ENCODE peak calls at places on chromosomes 13 and 19, in four cellular contexts. One of them, this sample, is unnamed.

GRCh38 chr13:89755729-89756492 is 1591.6 kb upstream of the MIR17HG start:
- DNase-seq in adrenal gland: no peak
- DNase-seq in suprapubic skin: no peak
- DNase-seq in CD8-positive, alpha-beta memory T cell: no peak
- DNase-seq in this sample: no peak

GRCh38 chr19:2900296-2901252 is at the start of gene ZNF57:
- DNase-seq in adrenal gland: peak; percentile 100
- DNase-seq in suprapubic skin: peak; percentile 100
- DNase-seq in CD8-positive, alpha-beta memory T cell: peak; percentile 96
- DNase-seq in this sample: peak; percentile 100

GRCh38 chr13:48232420-48233096 is 448 bp upstream of the ITM2B start:
- DNase-seq in adrenal gland: peak; percentile 72
- DNase-seq in suprapubic skin: peak; percentile 77
- DNase-seq in CD8-positive, alpha-beta memory T cell: no peak
- DNase-seq in this sample: no peak

GRCh38 chr19:49408816-49409440 is 14.3 kb downstream of the PTH2 start:
- DNase-seq in adrenal gland: no peak
- DNase-seq in suprapubic skin: no peak
- DNase-seq in CD8-positive, alpha-beta memory T cell: no peak
- DNase-seq in this sample: no peak

GRCh38 chr13:71831716-71832115 is 35.3 kb downstream of the DACH1 start:
- DNase-seq in adrenal gland: no peak
- DNase-seq in suprapubic skin: no peak
- DNase-seq in CD8-positive, alpha-beta memory T cell: no peak
- DNase-seq in this sample: no peak

GRCh38 chr13:76751278-76751677 is 134.9 kb downstream of the KCTD12 start:
- DNase-seq in adrenal gland: no peak
- DNase-seq in suprapubic skin: no peak
- DNase-seq in CD8-positive, alpha-beta memory T cell: no peak
- DNase-seq in this sample: no peak

GRCh38 chr13:36356058-36356457 is 9.9 kb upstream of the SPART start:
- DNase-seq in adrenal gland: no peak
- DNase-seq in suprapubic skin: no peak
- DNase-seq in CD8-positive, alpha-beta memory T cell: no peak
- DNase-seq in this sample: no peak

GRCh38 chr13:48511621-48512232 is 21.2 kb downstream of the RCBTB2 start:
- DNase-seq in adrenal gland: no peak
- DNase-seq in suprapubic skin: no peak
- DNase-seq in CD8-positive, alpha-beta memory T cell: no peak
- DNase-seq in this sample: no peak

DNA sequence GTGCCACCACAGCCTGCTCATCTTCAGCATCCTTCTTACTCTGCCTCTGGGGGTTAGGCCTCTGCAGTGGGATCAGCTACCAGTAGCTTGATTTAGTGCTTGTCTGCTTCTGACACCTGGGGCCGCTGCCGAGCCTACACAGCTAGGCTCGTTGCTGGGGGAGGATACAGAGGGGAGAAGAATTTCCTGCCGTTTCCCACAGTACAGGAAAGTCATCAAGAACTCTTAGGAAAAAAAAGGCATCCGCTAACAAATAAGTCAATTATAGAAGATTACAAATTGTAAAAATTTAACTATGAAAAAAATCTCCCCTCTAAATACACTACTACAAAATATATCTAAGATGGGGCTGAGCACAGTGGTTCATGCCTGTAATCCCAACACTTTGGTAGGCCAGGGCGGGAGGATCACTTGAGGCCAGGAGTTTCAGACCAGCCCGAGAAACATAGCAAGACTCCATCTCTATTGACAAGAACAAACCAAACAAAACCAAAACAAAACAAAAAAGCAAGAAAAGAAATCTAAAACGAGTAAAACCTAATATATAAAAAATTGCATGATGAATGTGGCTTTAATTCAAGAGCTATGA is 26.7 kb downstream of the LATS2 start:
- DNase-seq in adrenal gland: no peak
- DNase-seq in suprapubic skin: no peak
- DNase-seq in CD8-positive, alpha-beta memory T cell: no peak
- DNase-seq in this sample: no peak
- H3K4me1 ChIP-seq in adrenal gland: peaks cover 40% of the 10 kb centered on the region
- H3K4me1 ChIP-seq in suprapubic skin: peaks cover 36% of the 10 kb centered on the region
- H3K4me1 ChIP-seq in CD8-positive, alpha-beta memory T cell: no peaks in the 10 kb centered on the region
- H3K4me1 ChIP-seq in this sample: peaks cover 23% of the 10 kb centered on the region

GRCh38 chr13:99693351-99693750 is 192.1 kb downstream of the TM9SF2 start:
- DNase-seq in adrenal gland: no peak
- DNase-seq in suprapubic skin: no peak
- DNase-seq in CD8-positive, alpha-beta memory T cell: no peak
- DNase-seq in this sample: no peak
- H3K4me1 ChIP-seq in adrenal gland: no peaks in the 10 kb centered on the region
- H3K4me1 ChIP-seq in suprapubic skin: no peaks in the 10 kb centered on the region
- H3K4me1 ChIP-seq in CD8-positive, alpha-beta memory T cell: no peaks in the 10 kb centered on the region
- H3K4me1 ChIP-seq in this sample: no peaks in the 10 kb centered on the region

DNA sequence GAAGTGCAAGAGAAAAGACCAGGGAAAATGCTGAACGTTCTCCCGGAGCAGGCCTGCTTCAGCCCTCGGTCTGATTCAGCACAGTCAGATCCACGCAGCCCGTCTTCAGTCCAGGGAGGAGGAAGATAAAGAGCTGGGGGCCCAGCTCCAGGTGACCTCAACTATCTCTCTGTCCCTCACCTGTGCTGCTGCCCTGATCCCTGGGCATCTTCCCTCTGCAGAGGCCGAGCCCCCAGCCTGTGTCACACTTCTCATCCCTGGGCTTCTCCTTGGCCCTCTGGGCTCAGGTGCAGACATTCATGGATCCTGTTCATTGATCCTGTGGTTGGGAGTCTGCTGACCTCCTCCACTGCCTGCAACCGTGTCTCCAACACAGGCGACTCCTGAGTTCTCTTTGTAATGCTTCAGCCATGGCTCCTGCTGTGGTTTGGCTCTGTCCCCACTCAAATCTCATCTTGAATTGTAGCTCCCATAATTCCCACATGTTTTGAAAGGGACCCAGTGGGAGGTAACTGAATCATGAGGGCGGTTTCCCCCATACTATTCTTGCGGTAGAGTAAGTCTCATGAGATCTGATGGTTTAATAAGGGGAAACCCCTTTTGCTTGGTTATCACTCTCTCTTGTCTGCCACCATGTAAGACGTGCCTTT is 27.9 kb downstream of the COL4A2 start:
- DNase-seq in adrenal gland: no peak
- DNase-seq in suprapubic skin: no peak
- DNase-seq in CD8-positive, alpha-beta memory T cell: no peak
- DNase-seq in this sample: no peak
- H3K4me1 ChIP-seq in adrenal gland: no peaks in the 10 kb centered on the region
- H3K4me1 ChIP-seq in suprapubic skin: peaks cover 18% of the 10 kb centered on the region
- H3K4me1 ChIP-seq in CD8-positive, alpha-beta memory T cell: peaks cover 7% of the 10 kb centered on the region
- H3K4me1 ChIP-seq in this sample: peaks cover 39% of the 10 kb centered on the region

DNA sequence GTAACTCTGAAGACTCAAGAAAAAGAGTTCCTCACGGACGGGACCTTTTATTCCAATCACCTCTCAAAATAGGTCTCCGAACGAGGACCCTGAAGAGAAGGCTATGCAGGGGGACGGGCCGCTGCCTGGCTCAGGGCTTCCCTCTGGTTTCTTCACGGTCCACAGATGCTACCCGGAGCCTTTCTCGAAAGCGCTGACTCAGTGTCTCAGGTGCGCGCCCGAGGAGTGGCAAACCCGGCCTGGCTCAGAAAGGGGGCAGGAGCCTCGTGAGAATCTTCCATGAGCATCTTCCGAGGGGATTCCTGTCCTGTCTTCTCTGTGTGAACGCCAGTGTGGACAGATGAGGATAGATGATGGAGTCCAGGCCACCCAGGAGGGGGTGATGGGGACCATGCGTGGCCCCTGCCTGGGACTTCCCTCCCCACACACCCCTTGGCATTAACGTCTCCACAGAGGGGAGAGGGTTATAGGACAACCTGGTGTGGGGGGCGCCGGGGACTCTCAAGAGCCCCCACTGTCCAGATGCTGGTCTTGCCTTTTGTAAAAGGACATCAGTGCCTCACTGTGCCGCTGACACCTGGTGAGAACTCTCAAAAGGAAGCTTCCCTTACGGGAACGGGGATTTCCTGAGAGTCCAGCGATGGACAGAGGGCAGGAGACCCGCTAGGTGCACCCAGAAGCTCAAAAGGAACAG is 16.5 kb downstream of the LSM4 start:
- DNase-seq in adrenal gland: peak; percentile 44
- DNase-seq in suprapubic skin: no peak
- DNase-seq in CD8-positive, alpha-beta memory T cell: no peak
- DNase-seq in this sample: no peak
- H3K4me1 ChIP-seq in adrenal gland: peaks cover 46% of the 10 kb centered on the region
- H3K4me1 ChIP-seq in suprapubic skin: peaks cover 61% of the 10 kb centered on the region
- H3K4me1 ChIP-seq in CD8-positive, alpha-beta memory T cell: peaks cover 52% of the 10 kb centered on the region
- H3K4me1 ChIP-seq in this sample: peaks cover 45% of the 10 kb centered on the region

GRCh38 chr19:38034153-38034835 is 127.3 kb downstream of the SIPA1L3 start:
- DNase-seq in adrenal gland: no peak
- DNase-seq in suprapubic skin: no peak
- DNase-seq in CD8-positive, alpha-beta memory T cell: no peak
- DNase-seq in this sample: no peak

GRCh38 chr19:38035515-38036495 is 128.8 kb downstream of the SIPA1L3 start:
- DNase-seq in adrenal gland: no peak
- DNase-seq in suprapubic skin: no peak
- DNase-seq in CD8-positive, alpha-beta memory T cell: no peak
- DNase-seq in this sample: no peak

GRCh38 chr19:38033658-38034150 is 126.7 kb downstream of the SIPA1L3 start:
- DNase-seq in adrenal gland: no peak
- DNase-seq in suprapubic skin: no peak
- DNase-seq in CD8-positive, alpha-beta memory T cell: no peak
- DNase-seq in this sample: no peak

GRCh38 chr19:38037151-38037611 is 130.2 kb downstream of the SIPA1L3 start:
- DNase-seq in adrenal gland: no peak
- DNase-seq in suprapubic skin: no peak
- DNase-seq in CD8-positive, alpha-beta memory T cell: no peak
- DNase-seq in this sample: no peak

GRCh38 chr19:38036707-38037106 is 129.7 kb downstream of the SIPA1L3 start:
- DNase-seq in adrenal gland: no peak
- DNase-seq in suprapubic skin: no peak
- DNase-seq in CD8-positive, alpha-beta memory T cell: no peak
- DNase-seq in this sample: no peak
- H3K4me1 ChIP-seq in adrenal gland: no peaks in the 10 kb centered on the region
- H3K4me1 ChIP-seq in suprapubic skin: peaks cover 7% of the 10 kb centered on the region
- H3K4me1 ChIP-seq in CD8-positive, alpha-beta memory T cell: no peaks in the 10 kb centered on the region
- H3K4me1 ChIP-seq in this sample: peaks cover 4% of the 10 kb centered on the region

GRCh38 chr13:73832203-73832602 is 302.0 kb downstream of the KLF12 start:
- DNase-seq in adrenal gland: no peak
- DNase-seq in suprapubic skin: no peak
- DNase-seq in CD8-positive, alpha-beta memory T cell: no peak
- DNase-seq in this sample: no peak
- H3K4me1 ChIP-seq in adrenal gland: no peaks in the 10 kb centered on the region
- H3K4me1 ChIP-seq in suprapubic skin: no peaks in the 10 kb centered on the region
- H3K4me1 ChIP-seq in CD8-positive, alpha-beta memory T cell: peaks cover 35% of the 10 kb centered on the region
- H3K4me1 ChIP-seq in this sample: no peaks in the 10 kb centered on the region

GRCh38 chr19:55552206-55552605 is 6.9 kb upstream of the SBK3 start:
- DNase-seq in adrenal gland: no peak
- DNase-seq in suprapubic skin: no peak
- DNase-seq in CD8-positive, alpha-beta memory T cell: no peak
- DNase-seq in this sample: no peak

GRCh38 chr19:55554302-55554701 is 9.0 kb upstream of the SBK3 start:
- DNase-seq in adrenal gland: no peak
- DNase-seq in suprapubic skin: no peak
- DNase-seq in CD8-positive, alpha-beta memory T cell: no peak
- DNase-seq in this sample: no peak

GRCh38 chr19:55554749-55555152 is 9.4 kb upstream of the SBK3 start:
- DNase-seq in adrenal gland: no peak
- DNase-seq in suprapubic skin: no peak
- DNase-seq in CD8-positive, alpha-beta memory T cell: no peak
- DNase-seq in this sample: no peak

GRCh38 chr19:55552620-55553019 is 7.3 kb upstream of the SBK3 start:
- DNase-seq in adrenal gland: no peak
- DNase-seq in suprapubic skin: no peak
- DNase-seq in CD8-positive, alpha-beta memory T cell: no peak
- DNase-seq in this sample: no peak

DNA sequence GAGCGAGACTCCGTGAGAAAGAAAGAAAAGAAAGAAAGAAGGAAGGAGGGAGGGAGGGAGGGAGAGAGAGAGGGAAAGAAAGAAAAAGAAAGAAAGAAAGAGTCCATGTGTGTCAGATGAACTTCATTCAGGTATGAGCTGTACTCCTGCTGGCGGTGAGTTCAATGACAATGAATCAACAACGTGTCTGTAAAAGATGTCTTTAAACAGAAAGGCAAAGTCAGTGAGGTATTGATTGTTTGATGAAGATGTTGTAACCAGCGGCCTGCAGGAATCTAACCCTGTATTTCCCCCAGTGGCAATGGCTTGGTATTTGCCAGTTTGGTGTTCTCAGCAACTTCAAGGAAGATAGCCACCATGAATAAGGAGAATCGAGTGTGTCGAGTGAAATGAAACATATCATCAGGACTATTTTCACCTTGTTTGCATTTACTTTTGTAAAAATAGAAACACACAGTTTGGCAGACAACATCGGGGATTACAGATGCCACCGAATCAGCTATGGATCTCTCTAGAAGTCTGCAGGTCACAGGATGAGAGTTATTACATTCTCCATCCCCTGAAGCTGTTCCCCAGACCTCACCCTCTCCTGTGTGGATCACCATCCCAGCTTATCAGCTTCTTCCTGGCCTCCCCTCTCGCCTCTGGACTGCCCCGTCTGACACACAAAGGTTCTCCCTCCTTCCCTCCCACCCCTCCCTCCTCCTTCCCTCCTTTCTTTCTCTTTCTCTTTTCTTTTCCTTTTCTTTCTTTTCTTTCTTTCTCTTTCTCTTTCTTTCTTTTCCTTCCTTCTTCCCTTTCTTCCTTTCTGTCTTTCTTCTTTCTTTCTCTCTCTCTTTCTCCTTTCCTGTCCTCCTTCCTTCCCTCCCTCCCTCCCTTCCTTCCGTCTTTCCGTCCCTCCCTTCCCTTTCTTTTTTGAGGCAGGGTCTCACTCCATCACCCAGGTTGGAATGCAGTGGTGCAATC is 8.2 kb upstream of the SBK3 start:
- DNase-seq in adrenal gland: no peak
- DNase-seq in suprapubic skin: no peak
- DNase-seq in CD8-positive, alpha-beta memory T cell: no peak
- DNase-seq in this sample: no peak
- H3K4me1 ChIP-seq in adrenal gland: no peaks in the 10 kb centered on the region
- H3K4me1 ChIP-seq in suprapubic skin: peaks cover 6% of the 10 kb centered on the region
- H3K4me1 ChIP-seq in CD8-positive, alpha-beta memory T cell: no peaks in the 10 kb centered on the region
- H3K4me1 ChIP-seq in this sample: no peaks in the 10 kb centered on the region

GRCh38 chr13:26618726-26619125 is 61.2 kb downstream of the WASF3 start:
- DNase-seq in adrenal gland: no peak
- DNase-seq in suprapubic skin: no peak
- DNase-seq in CD8-positive, alpha-beta memory T cell: no peak
- DNase-seq in this sample: no peak
- H3K4me1 ChIP-seq in adrenal gland: no peaks in the 10 kb centered on the region
- H3K4me1 ChIP-seq in suprapubic skin: no peaks in the 10 kb centered on the region
- H3K4me1 ChIP-seq in CD8-positive, alpha-beta memory T cell: no peaks in the 10 kb centered on the region
- H3K4me1 ChIP-seq in this sample: no peaks in the 10 kb centered on the region

GRCh38 chr13:39377699-39378098 is 225.3 kb downstream of the LHFPL6 start:
- DNase-seq in adrenal gland: no peak
- DNase-seq in suprapubic skin: no peak
- DNase-seq in CD8-positive, alpha-beta memory T cell: no peak
- DNase-seq in this sample: no peak

GRCh38 chr13:39378293-39378692 is 224.7 kb downstream of the LHFPL6 start:
- DNase-seq in adrenal gland: no peak
- DNase-seq in suprapubic skin: no peak
- DNase-seq in CD8-positive, alpha-beta memory T cell: no peak
- DNase-seq in this sample: no peak

GRCh38 chr13:39373108-39373507 is 229.9 kb downstream of the LHFPL6 start:
- DNase-seq in adrenal gland: no peak
- DNase-seq in suprapubic skin: no peak
- DNase-seq in CD8-positive, alpha-beta memory T cell: no peak
- DNase-seq in this sample: no peak

GRCh38 chr13:39376088-39376487 is 226.9 kb downstream of the LHFPL6 start:
- DNase-seq in adrenal gland: no peak
- DNase-seq in suprapubic skin: no peak
- DNase-seq in CD8-positive, alpha-beta memory T cell: no peak
- DNase-seq in this sample: no peak

GRCh38 chr13:39374741-39375189 is 228.2 kb downstream of the LHFPL6 start:
- DNase-seq in adrenal gland: no peak
- DNase-seq in suprapubic skin: no peak
- DNase-seq in CD8-positive, alpha-beta memory T cell: no peak
- DNase-seq in this sample: no peak
- H3K4me1 ChIP-seq in adrenal gland: no peaks in the 10 kb centered on the region
- H3K4me1 ChIP-seq in suprapubic skin: peaks cover 5% of the 10 kb centered on the region
- H3K4me1 ChIP-seq in CD8-positive, alpha-beta memory T cell: no peaks in the 10 kb centered on the region
- H3K4me1 ChIP-seq in this sample: no peaks in the 10 kb centered on the region

This sample was measured in testis.